ENCODE peak calls at places on chromosomes 1 and 21, in eight cellular contexts. One of them, this sample, is unnamed.

GRCh38 chr1:187409341-187409740 is 580.6 kb downstream of the PLA2G4A start:
- DNase-seq in left ventricle myocardium inferior: no peak
- DNase-seq in endodermal cell: no peak
- DNase-seq in H7: no peak
- DNase-seq in cardiac fibroblast: no peak
- DNase-seq in bronchial epithelial cell: no peak
- DNase-seq in suprapubic skin: no peak
- DNase-seq in lower lobe of right lung: no peak
- DNase-seq in this sample: no peak

GRCh38 chr1:46549697-46550681 is 1.5 kb downstream of the KNCN start:
- DNase-seq in suprapubic skin: no peak
- DNase-seq in bronchial epithelial cell: peak
- DNase-seq in H7: peak
- DNase-seq in cardiac fibroblast: peak
- DNase-seq in endodermal cell: peak
- DNase-seq in left ventricle myocardium inferior: no peak
- DNase-seq in lower lobe of right lung: peak
- DNase-seq in this sample: no peak

GRCh38 chr1:170939476-170939875 is 4.1 kb downstream of the MROH9 start:
- DNase-seq in suprapubic skin: no peak
- DNase-seq in endodermal cell: no peak
- DNase-seq in cardiac fibroblast: no peak
- DNase-seq in bronchial epithelial cell: no peak
- DNase-seq in lower lobe of right lung: no peak
- DNase-seq in H7: no peak
- DNase-seq in left ventricle myocardium inferior: no peak
- DNase-seq in this sample: no peak

GRCh38 chr1:30609336-30610280 is 113.8 kb downstream of the MATN1 start:
- DNase-seq in lower lobe of right lung: no peak
- DNase-seq in H7: no peak
- DNase-seq in endodermal cell: peak
- DNase-seq in cardiac fibroblast: no peak
- DNase-seq in suprapubic skin: no peak
- DNase-seq in bronchial epithelial cell: peak
- DNase-seq in left ventricle myocardium inferior: no peak
- DNase-seq in this sample: peak

GRCh38 chr1:67159233-67159632 is 7.0 kb upstream of the IL23R start:
- DNase-seq in H7: no peak
- DNase-seq in suprapubic skin: no peak
- DNase-seq in lower lobe of right lung: no peak
- DNase-seq in bronchial epithelial cell: peak
- DNase-seq in cardiac fibroblast: no peak
- DNase-seq in left ventricle myocardium inferior: no peak
- DNase-seq in endodermal cell: no peak
- DNase-seq in this sample: no peak

GRCh38 chr1:201285846-201286245 is 2.5 kb downstream of the PKP1 start:
- DNase-seq in bronchial epithelial cell: no peak
- DNase-seq in cardiac fibroblast: no peak
- DNase-seq in endodermal cell: no peak
- DNase-seq in suprapubic skin: peak
- DNase-seq in lower lobe of right lung: no peak
- DNase-seq in H7: no peak
- DNase-seq in left ventricle myocardium inferior: no peak
- DNase-seq in this sample: no peak

GRCh38 chr1:29824025-29824424 is 587.7 kb downstream of the PTPRU start:
- DNase-seq in lower lobe of right lung: no peak
- DNase-seq in bronchial epithelial cell: no peak
- DNase-seq in cardiac fibroblast: no peak
- DNase-seq in H7: no peak
- DNase-seq in endodermal cell: no peak
- DNase-seq in suprapubic skin: no peak
- DNase-seq in left ventricle myocardium inferior: no peak
- DNase-seq in this sample: no peak

GRCh38 chr1:231748744-231749143 is 122.2 kb downstream of the DISC1 start:
- DNase-seq in lower lobe of right lung: no peak
- DNase-seq in endodermal cell: no peak
- DNase-seq in left ventricle myocardium inferior: no peak
- DNase-seq in bronchial epithelial cell: no peak
- DNase-seq in suprapubic skin: no peak
- DNase-seq in cardiac fibroblast: peak
- DNase-seq in H7: no peak
- DNase-seq in this sample: no peak

GRCh38 chr1:232486006-232486405 is 143.9 kb downstream of the SIPA1L2 start:
- DNase-seq in cardiac fibroblast: no peak
- DNase-seq in bronchial epithelial cell: peak
- DNase-seq in H7: no peak
- DNase-seq in left ventricle myocardium inferior: no peak
- DNase-seq in suprapubic skin: no peak
- DNase-seq in lower lobe of right lung: no peak
- DNase-seq in endodermal cell: no peak
- DNase-seq in this sample: no peak

GRCh38 chr1:8495928-8496401 is 178.1 kb downstream of the SLC45A1 start:
- DNase-seq in endodermal cell: no peak
- DNase-seq in cardiac fibroblast: no peak
- DNase-seq in left ventricle myocardium inferior: no peak
- DNase-seq in suprapubic skin: no peak
- DNase-seq in bronchial epithelial cell: peak
- DNase-seq in H7: no peak
- DNase-seq in lower lobe of right lung: no peak
- DNase-seq in this sample: no peak

GRCh38 chr1:212853658-212854057 is 4.4 kb upstream of the FLVCR1 start:
- DNase-seq in suprapubic skin: no peak
- DNase-seq in lower lobe of right lung: no peak
- DNase-seq in cardiac fibroblast: no peak
- DNase-seq in bronchial epithelial cell: no peak
- DNase-seq in left ventricle myocardium inferior: no peak
- DNase-seq in H7: no peak
- DNase-seq in endodermal cell: no peak
- DNase-seq in this sample: no peak

GRCh38 chr1:232445361-232446106 is 184.4 kb downstream of the SIPA1L2 start:
- DNase-seq in H7: peak
- DNase-seq in endodermal cell: no peak
- DNase-seq in lower lobe of right lung: no peak
- DNase-seq in bronchial epithelial cell: no peak
- DNase-seq in left ventricle myocardium inferior: no peak
- DNase-seq in suprapubic skin: no peak
- DNase-seq in cardiac fibroblast: no peak
- DNase-seq in this sample: no peak

GRCh38 chr1:94804442-94804837 is 15.7 kb upstream of the SLC44A3 start:
- DNase-seq in H7: no peak
- DNase-seq in cardiac fibroblast: no peak
- DNase-seq in suprapubic skin: no peak
- DNase-seq in lower lobe of right lung: no peak
- DNase-seq in left ventricle myocardium inferior: no peak
- DNase-seq in bronchial epithelial cell: no peak
- DNase-seq in endodermal cell: no peak
- DNase-seq in this sample: no peak

GRCh38 chr1:14782741-14783591 is 184.5 kb downstream of the KAZN start:
- DNase-seq in H7: peak
- DNase-seq in left ventricle myocardium inferior: no peak
- DNase-seq in cardiac fibroblast: no peak
- DNase-seq in lower lobe of right lung: no peak
- DNase-seq in suprapubic skin: no peak
- DNase-seq in bronchial epithelial cell: no peak
- DNase-seq in endodermal cell: peak
- DNase-seq in this sample: no peak

GRCh38 chr1:6985528-6986276 is 200.4 kb downstream of the CAMTA1 start:
- DNase-seq in lower lobe of right lung: no peak
- DNase-seq in H7: no peak
- DNase-seq in bronchial epithelial cell: no peak
- DNase-seq in suprapubic skin: no peak
- DNase-seq in left ventricle myocardium inferior: no peak
- DNase-seq in cardiac fibroblast: no peak
- DNase-seq in endodermal cell: no peak
- DNase-seq in this sample: no peak

GRCh38 chr1:167924553-167925223 is 10.8 kb upstream of the ADCY10 start:
- DNase-seq in endodermal cell: no peak
- DNase-seq in H7: no peak
- DNase-seq in left ventricle myocardium inferior: no peak
- DNase-seq in lower lobe of right lung: no peak
- DNase-seq in suprapubic skin: no peak
- DNase-seq in cardiac fibroblast: no peak
- DNase-seq in bronchial epithelial cell: no peak
- DNase-seq in this sample: no peak

GRCh38 chr21:21897275-21897883 is 899.2 kb downstream of the NCAM2 start:
- DNase-seq in H7: no peak
- DNase-seq in bronchial epithelial cell: peak
- DNase-seq in suprapubic skin: no peak
- DNase-seq in cardiac fibroblast: peak
- DNase-seq in endodermal cell: no peak
- DNase-seq in lower lobe of right lung: no peak
- DNase-seq in left ventricle myocardium inferior: no peak
- DNase-seq in this sample: no peak

GRCh38 chr1:164617607-164618564 is 58.9 kb downstream of the PBX1 start:
- DNase-seq in bronchial epithelial cell: peak
- DNase-seq in suprapubic skin: no peak
- DNase-seq in left ventricle myocardium inferior: no peak
- DNase-seq in H7: peak
- DNase-seq in lower lobe of right lung: no peak
- DNase-seq in cardiac fibroblast: peak
- DNase-seq in endodermal cell: peak
- DNase-seq in this sample: no peak

GRCh38 chr1:167258858-167259257 is 38.2 kb downstream of the POU2F1 start:
- DNase-seq in bronchial epithelial cell: no peak
- DNase-seq in H7: no peak
- DNase-seq in lower lobe of right lung: no peak
- DNase-seq in endodermal cell: no peak
- DNase-seq in left ventricle myocardium inferior: no peak
- DNase-seq in cardiac fibroblast: no peak
- DNase-seq in suprapubic skin: no peak
- DNase-seq in this sample: no peak

GRCh38 chr1:59814901-59815825 is at the start of gene HOOK1:
- DNase-seq in left ventricle myocardium inferior: no peak
- DNase-seq in bronchial epithelial cell: no peak
- DNase-seq in lower lobe of right lung: no peak
- DNase-seq in H7: no peak
- DNase-seq in suprapubic skin: peak
- DNase-seq in endodermal cell: no peak
- DNase-seq in cardiac fibroblast: no peak
- DNase-seq in this sample: no peak
- H3K4me3 ChIP-seq in left ventricle myocardium inferior: peak
- H3K4me3 ChIP-seq in bronchial epithelial cell: peak
- H3K4me3 ChIP-seq in lower lobe of right lung: peak
- H3K4me3 ChIP-seq in H7: peak
- H3K4me3 ChIP-seq in suprapubic skin: peak
- H3K4me3 ChIP-seq in endodermal cell: peak
- H3K4me3 ChIP-seq in cardiac fibroblast: no peak
- H3K4me3 ChIP-seq in this sample: peak

GRCh38 chr1:223621312-223621734 is 44.2 kb downstream of the CAPN8 start:
- DNase-seq in left ventricle myocardium inferior: no peak
- DNase-seq in suprapubic skin: no peak
- DNase-seq in cardiac fibroblast: no peak
- DNase-seq in endodermal cell: no peak
- DNase-seq in bronchial epithelial cell: no peak
- DNase-seq in H7: no peak
- DNase-seq in lower lobe of right lung: no peak
- DNase-seq in this sample: no peak

GRCh38 chr1:223617671-223618070 is 47.8 kb downstream of the CAPN8 start:
- DNase-seq in H7: no peak
- DNase-seq in suprapubic skin: no peak
- DNase-seq in lower lobe of right lung: no peak
- DNase-seq in cardiac fibroblast: no peak
- DNase-seq in left ventricle myocardium inferior: no peak
- DNase-seq in endodermal cell: no peak
- DNase-seq in bronchial epithelial cell: no peak
- DNase-seq in this sample: no peak

GRCh38 chr1:223620297-223620900 is 45.1 kb downstream of the CAPN8 start:
- DNase-seq in left ventricle myocardium inferior: no peak
- DNase-seq in lower lobe of right lung: no peak
- DNase-seq in H7: no peak
- DNase-seq in endodermal cell: no peak
- DNase-seq in bronchial epithelial cell: no peak
- DNase-seq in suprapubic skin: no peak
- DNase-seq in cardiac fibroblast: no peak
- DNase-seq in this sample: no peak

GRCh38 chr1:223618680-223619079 is 46.8 kb downstream of the CAPN8 start:
- DNase-seq in cardiac fibroblast: no peak
- DNase-seq in lower lobe of right lung: no peak
- DNase-seq in suprapubic skin: no peak
- DNase-seq in bronchial epithelial cell: no peak
- DNase-seq in endodermal cell: no peak
- DNase-seq in H7: no peak
- DNase-seq in left ventricle myocardium inferior: no peak
- DNase-seq in this sample: no peak

DNA sequence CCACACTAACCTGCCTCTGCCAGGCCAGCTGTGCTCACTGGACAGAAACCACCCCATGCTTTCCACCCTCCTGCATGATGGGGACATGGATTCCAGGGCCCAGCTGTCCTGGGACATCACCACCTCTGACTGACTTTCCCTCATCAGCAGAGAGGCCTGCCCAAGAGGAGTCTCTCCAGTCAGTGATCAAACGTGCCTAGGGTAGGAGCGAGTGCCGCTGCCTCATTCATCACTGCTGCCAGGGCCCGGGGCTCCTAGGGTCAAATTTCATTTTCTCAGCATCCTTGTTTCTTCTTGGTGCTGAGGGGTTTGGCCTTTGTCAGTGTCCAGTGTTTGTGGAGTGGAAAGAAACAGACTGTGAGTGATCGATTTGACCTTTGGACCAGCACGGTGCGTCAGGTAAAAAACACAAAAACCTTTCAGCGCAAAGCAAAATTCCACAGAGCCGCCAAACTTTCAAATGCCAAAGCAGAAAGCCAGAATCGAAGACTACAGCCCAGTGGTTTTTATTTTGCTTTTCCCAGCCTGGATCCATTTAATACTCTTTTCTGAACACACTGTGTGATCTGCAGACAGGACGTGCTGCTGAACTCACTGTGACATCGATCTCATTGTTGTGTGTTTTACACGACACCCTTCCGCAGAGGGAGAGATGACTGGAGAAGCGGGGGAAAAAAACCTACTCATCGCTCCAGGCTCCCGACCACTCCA is 43.2 kb downstream of the CAPN8 start:
- DNase-seq in endodermal cell: no peak
- DNase-seq in suprapubic skin: no peak
- DNase-seq in bronchial epithelial cell: no peak
- DNase-seq in lower lobe of right lung: no peak
- DNase-seq in left ventricle myocardium inferior: no peak
- DNase-seq in cardiac fibroblast: no peak
- DNase-seq in H7: peak
- DNase-seq in this sample: no peak
- H3K4me3 ChIP-seq in endodermal cell: no peak
- H3K4me3 ChIP-seq in suprapubic skin: no peak
- H3K4me3 ChIP-seq in bronchial epithelial cell: no peak
- H3K4me3 ChIP-seq in lower lobe of right lung: no peak
- H3K4me3 ChIP-seq in left ventricle myocardium inferior: no peak
- H3K4me3 ChIP-seq in cardiac fibroblast: no peak
- H3K4me3 ChIP-seq in H7: no peak
- H3K4me3 ChIP-seq in this sample: no peak

GRCh38 chr1:27935721-27936120 is 921 bp downstream of the SMPDL3B start:
- DNase-seq in suprapubic skin: no peak
- DNase-seq in cardiac fibroblast: no peak
- DNase-seq in left ventricle myocardium inferior: no peak
- DNase-seq in endodermal cell: no peak
- DNase-seq in H7: no peak
- DNase-seq in bronchial epithelial cell: no peak
- DNase-seq in lower lobe of right lung: no peak
- DNase-seq in this sample: no peak
- H3K4me3 ChIP-seq in suprapubic skin: no peak
- H3K4me3 ChIP-seq in cardiac fibroblast: no peak
- H3K4me3 ChIP-seq in left ventricle myocardium inferior: no peak
- H3K4me3 ChIP-seq in endodermal cell: peak
- H3K4me3 ChIP-seq in H7: peak
- H3K4me3 ChIP-seq in bronchial epithelial cell: no peak
- H3K4me3 ChIP-seq in lower lobe of right lung: peak
- H3K4me3 ChIP-seq in this sample: no peak

GRCh38 chr21:42423197-42423675 is 19.5 kb downstream of the UBASH3A start:
- DNase-seq in suprapubic skin: no peak
- DNase-seq in bronchial epithelial cell: no peak
- DNase-seq in H7: no peak
- DNase-seq in endodermal cell: no peak
- DNase-seq in left ventricle myocardium inferior: no peak
- DNase-seq in lower lobe of right lung: peak
- DNase-seq in cardiac fibroblast: no peak
- DNase-seq in this sample: no peak
- H3K4me3 ChIP-seq in suprapubic skin: no peak
- H3K4me3 ChIP-seq in bronchial epithelial cell: no peak
- H3K4me3 ChIP-seq in H7: no peak
- H3K4me3 ChIP-seq in endodermal cell: no peak
- H3K4me3 ChIP-seq in left ventricle myocardium inferior: no peak
- H3K4me3 ChIP-seq in lower lobe of right lung: no peak
- H3K4me3 ChIP-seq in cardiac fibroblast: no peak
- H3K4me3 ChIP-seq in this sample: no peak

This sample was measured in coronary artery.